ENCODE peak calls at places on chromosomes 12 and 14, in six cellular contexts. One of them, this sample, is unnamed.
A peak's percentile ranks its signal among the peaks of the same experiment; 100 is the strongest.

GRCh38 chr12:92469837-92470236 is 233.0 kb upstream of the PLEKHG7 start:
- DNase-seq in GM23338: no peak
- DNase-seq in MM.1S: no peak
- DNase-seq in GM23248: peak; percentile 46
- DNase-seq in PC-3: peak; percentile 47
- DNase-seq in SK-N-SH: no peak
- DNase-seq in this sample: no peak

GRCh38 chr12:14185441-14186192 is 179.9 kb upstream of the ATF7IP start:
- DNase-seq in PC-3: peak; percentile 63
- DNase-seq in SK-N-SH: peak; percentile 37
- DNase-seq in MM.1S: peak; percentile 49
- DNase-seq in GM23248: peak; percentile 59
- DNase-seq in GM23338: peak; percentile 93
- DNase-seq in this sample: peak; percentile 81

GRCh38 chr12:27588786-27589185 is 64.8 kb downstream of the PPFIBP1 start:
- DNase-seq in SK-N-SH: no peak
- DNase-seq in GM23338: no peak
- DNase-seq in MM.1S: no peak
- DNase-seq in PC-3: peak; percentile 74
- DNase-seq in GM23248: no peak
- DNase-seq in this sample: no peak

GRCh38 chr14:104950021-104950420 is 25.3 kb downstream of the PLD4 start:
- DNase-seq in GM23338: no peak
- DNase-seq in PC-3: no peak
- DNase-seq in MM.1S: no peak
- DNase-seq in GM23248: no peak
- DNase-seq in SK-N-SH: no peak
- DNase-seq in this sample: no peak

GRCh38 chr12:11652351-11653040 is 3.0 kb downstream of the ETV6 start:
- DNase-seq in SK-N-SH: no peak
- DNase-seq in GM23338: peak; percentile 18
- DNase-seq in MM.1S: no peak
- DNase-seq in PC-3: peak; percentile 19
- DNase-seq in GM23248: peak; percentile 73
- DNase-seq in this sample: peak; percentile 18

GRCh38 chr12:95164656-95165055 is 52.6 kb downstream of the FGD6 start:
- DNase-seq in GM23248: peak; percentile 30
- DNase-seq in GM23338: no peak
- DNase-seq in MM.1S: no peak
- DNase-seq in SK-N-SH: no peak
- DNase-seq in PC-3: no peak
- DNase-seq in this sample: no peak

GRCh38 chr12:96422192-96422591 is 22.0 kb upstream of the CDK17 start:
- DNase-seq in MM.1S: no peak
- DNase-seq in GM23338: no peak
- DNase-seq in SK-N-SH: no peak
- DNase-seq in GM23248: peak; percentile 82
- DNase-seq in PC-3: no peak
- DNase-seq in this sample: no peak

GRCh38 chr14:69036757-69037506 is 57.8 kb upstream of the ACTN1 start:
- DNase-seq in SK-N-SH: no peak
- DNase-seq in PC-3: no peak
- DNase-seq in GM23338: no peak
- DNase-seq in GM23248: no peak
- DNase-seq in MM.1S: no peak
- DNase-seq in this sample: no peak

GRCh38 chr12:106271575-106272505 is 24.0 kb upstream of the CKAP4 start:
- DNase-seq in MM.1S: no peak
- DNase-seq in SK-N-SH: no peak
- DNase-seq in GM23338: no peak
- DNase-seq in GM23248: no peak
- DNase-seq in PC-3: no peak
- DNase-seq in this sample: no peak

DNA sequence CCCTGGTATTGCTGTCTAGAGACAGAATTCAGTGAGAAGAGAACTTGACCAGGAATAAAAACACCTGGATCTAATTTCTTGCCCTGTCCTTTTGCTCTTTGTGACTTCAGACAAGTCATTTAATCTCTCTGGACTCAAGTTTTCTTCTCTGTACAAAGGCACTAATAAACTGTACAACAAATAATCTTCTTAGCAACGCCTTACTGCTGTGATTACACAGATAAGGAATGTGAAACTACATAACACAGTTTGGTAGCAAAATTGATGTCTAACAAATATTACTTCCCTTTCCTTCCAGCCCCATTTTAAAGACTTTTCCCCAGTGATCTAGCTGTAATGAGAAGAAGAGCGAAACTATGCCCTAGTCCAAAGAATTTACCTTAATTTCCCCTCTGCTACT is 69.3 kb downstream of the BCAT1 start:
- DNase-seq in GM23248: peak; percentile 50
- DNase-seq in SK-N-SH: no peak
- DNase-seq in PC-3: no peak
- DNase-seq in MM.1S: no peak
- DNase-seq in GM23338: no peak
- DNase-seq in this sample: no peak
- H3K36me3 ChIP-seq in GM23248: peaks cover 29% of the 10 kb centered on the region
- H3K36me3 ChIP-seq in SK-N-SH: peaks cover 34% of the 10 kb centered on the region
- H3K36me3 ChIP-seq in PC-3: no peaks in the 10 kb centered on the region
- H3K36me3 ChIP-seq in MM.1S: no peaks in the 10 kb centered on the region
- H3K36me3 ChIP-seq in GM23338: peaks cover 10% of the 10 kb centered on the region
- H3K36me3 ChIP-seq in this sample: peaks cover 28% of the 10 kb centered on the region

GRCh38 chr12:70606001-70606400 is 31.2 kb downstream of the PTPRB start:
- DNase-seq in GM23248: peak; percentile 54
- DNase-seq in PC-3: peak; percentile 79
- DNase-seq in GM23338: no peak
- DNase-seq in SK-N-SH: no peak
- DNase-seq in MM.1S: no peak
- DNase-seq in this sample: no peak
- TF ChIP-seq EZH2phosphoT487 in GM23248: no peak
- TF ChIP-seq EZH2phosphoT487 in PC-3: no peak
- TF ChIP-seq EZH2phosphoT487 in GM23338: no peak
- TF ChIP-seq EZH2phosphoT487 in SK-N-SH: no peak
- TF ChIP-seq EZH2phosphoT487 in MM.1S: no peak
- TF ChIP-seq EZH2phosphoT487 in this sample: no peak

DNA sequence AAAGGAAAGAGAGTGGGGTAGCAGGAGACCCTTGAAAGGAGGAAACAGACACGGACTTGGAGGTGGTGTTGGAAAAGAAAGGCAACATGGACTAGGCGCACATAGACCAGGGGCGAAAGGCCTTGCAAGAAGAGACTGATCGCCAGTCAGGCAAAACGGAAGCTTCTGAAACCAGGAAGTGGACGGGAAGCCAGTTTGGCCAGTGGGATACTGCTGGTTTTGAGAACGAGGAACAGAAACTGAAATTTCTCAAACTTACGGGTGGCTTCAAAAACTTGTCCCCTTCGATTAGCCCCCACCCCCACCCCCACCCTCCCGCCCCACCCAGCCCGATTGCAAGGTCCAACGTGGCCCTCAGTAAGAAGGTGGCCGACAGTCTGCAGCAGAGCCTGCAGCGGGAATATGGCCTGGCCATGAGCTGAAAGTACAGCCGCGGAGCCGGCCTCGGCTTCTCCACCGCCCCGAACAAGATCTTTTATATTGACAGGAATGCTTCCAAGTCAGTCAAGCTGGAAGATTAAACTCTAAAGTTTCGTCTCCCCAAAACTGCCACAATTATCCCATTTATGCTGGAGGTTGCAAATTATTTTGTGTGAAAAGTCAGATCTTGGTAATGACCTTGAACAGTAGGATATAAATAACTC is 364.7 kb downstream of the BCAT1 start:
- DNase-seq in SK-N-SH: no peak
- DNase-seq in PC-3: no peak
- DNase-seq in GM23338: no peak
- DNase-seq in MM.1S: no peak
- DNase-seq in GM23248: no peak
- DNase-seq in this sample: no peak
- H3F3A ChIP-seq in SK-N-SH: no peaks in the 10 kb centered on the region
- H3F3A ChIP-seq in PC-3: no peaks in the 10 kb centered on the region
- H3F3A ChIP-seq in GM23338: no peaks in the 10 kb centered on the region
- H3F3A ChIP-seq in MM.1S: no peaks in the 10 kb centered on the region
- H3F3A ChIP-seq in GM23248: no peaks in the 10 kb centered on the region
- H3F3A ChIP-seq in this sample: no peaks in the 10 kb centered on the region

DNA sequence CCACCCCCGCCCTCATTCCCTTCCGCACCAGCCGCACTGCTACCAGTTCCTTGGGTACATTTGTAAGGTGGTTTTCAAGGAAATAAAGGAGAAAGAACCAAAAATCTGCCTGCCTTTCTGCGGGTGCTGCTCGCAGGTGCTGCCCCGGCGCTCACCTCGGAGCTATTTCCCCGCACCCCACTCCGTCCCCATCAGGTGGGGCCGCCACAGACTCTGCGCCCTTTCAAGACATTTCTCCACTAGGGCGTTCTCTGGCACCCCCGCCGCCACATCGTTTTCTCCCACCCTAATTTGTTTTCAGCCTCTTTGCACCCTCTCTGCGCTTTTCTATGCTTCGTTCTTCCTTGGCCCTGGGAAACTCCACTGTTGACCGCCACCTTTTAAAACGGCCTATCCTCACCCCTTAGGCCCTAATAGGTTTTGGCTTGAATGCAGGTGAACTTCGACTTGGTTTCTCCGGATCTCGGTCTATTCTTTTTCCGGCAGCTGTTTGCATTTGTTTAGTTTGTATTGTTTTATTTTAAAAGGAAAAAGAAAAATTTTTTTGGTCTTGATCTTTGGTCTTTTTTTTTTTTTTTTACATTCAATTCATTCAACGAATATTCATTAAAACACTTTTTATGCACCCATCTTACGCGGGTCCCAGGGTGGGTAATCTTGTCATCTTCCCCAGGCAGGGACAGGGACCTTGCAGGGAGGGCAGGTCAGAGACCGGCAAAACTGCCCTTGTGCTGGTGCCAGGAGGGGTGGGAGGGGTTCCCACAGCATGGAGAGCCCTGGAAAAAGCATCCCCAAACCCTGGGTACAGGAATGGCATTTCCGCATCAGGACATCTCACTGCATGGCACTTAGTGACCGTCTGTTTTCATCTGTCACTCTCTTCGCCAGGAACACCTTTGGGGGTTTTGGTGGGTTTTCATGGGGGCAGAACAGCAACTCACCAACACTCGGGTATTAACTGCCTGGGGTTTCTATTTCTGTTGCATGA is 3.1 kb downstream of the VSX2 start:
- DNase-seq in GM23248: no peak
- DNase-seq in MM.1S: no peak
- DNase-seq in SK-N-SH: no peak
- DNase-seq in PC-3: no peak
- DNase-seq in GM23338: peak; percentile 50
- DNase-seq in this sample: peak; percentile 46
- H3K36me3 ChIP-seq in GM23248: no peaks in the 10 kb centered on the region
- H3K36me3 ChIP-seq in MM.1S: no peaks in the 10 kb centered on the region
- H3K36me3 ChIP-seq in SK-N-SH: no peaks in the 10 kb centered on the region
- H3K36me3 ChIP-seq in PC-3: no peaks in the 10 kb centered on the region
- H3K36me3 ChIP-seq in GM23338: no peaks in the 10 kb centered on the region
- H3K36me3 ChIP-seq in this sample: no peaks in the 10 kb centered on the region

This sample was measured in neural progenitor cell.